ENCODE peak calls at places on chromosomes 4 and X, in four cellular contexts. W is A172, Y is ureter, L is fibroblast of the aortic adventitia. Z is an unnamed sample.

GRCh38 chr4:89242864-89243740 is 64.5 kb downstream of the GPRIN3 start:
- DNase-seq in W (no peak), Y (no peak), L (no peak), Z (no peak)

GRCh38 chr4:7043521-7044414 is 596 bp downstream of the TADA2B start:
- DNase-seq in W (peak), Y (no peak), L (peak), Z (no peak)

GRCh38 chrX:109485470-109486340 is 3.8 kb upstream of the GUCY2F start:
- DNase-seq in W (peak), Y (peak), L (peak), Z (peak)

GRCh38 chr4:156718226-156718625 is 253.4 kb downstream of the PDGFC start:
- DNase-seq in W (no peak), Y (no peak), L (no peak), Z (no peak)

GRCh38 chr4:123465416-123465815 is 68.8 kb downstream of the SPRY1 start:
- DNase-seq in W (no peak), Y (no peak), L (no peak), Z (no peak)

GRCh38 chrX:100687128-100687527 is 43.1 kb downstream of the SRPX2 start:
- DNase-seq in W (no peak), Y (no peak), L (no peak), Z (no peak)

GRCh38 chr4:126223784-126224407 is 909.1 kb downstream of the FAT4 start:
- DNase-seq in W (peak), Y (no peak), L (peak), Z (no peak)

GRCh38 chr4:94216394-94216793 is 8.7 kb downstream of the SMARCAD1 start:
- DNase-seq in W (no peak), Y (no peak), L (no peak), Z (no peak)

GRCh38 chr4:2805712-2806391 is 13.0 kb downstream of the SH3BP2 start:
- DNase-seq in W (peak), Y (peak), L (peak), Z (no peak)

GRCh38 chr4:84441758-84442377 is 57.2 kb downstream of the NKX6-1 start:
- DNase-seq in W (no peak), Y (no peak), L (no peak), Z (no peak)

GRCh38 chr4:24557036-24558022 is 27.0 kb downstream of the DHX15 start:
- DNase-seq in W (peak), Y (no peak), L (peak), Z (no peak)

GRCh38 chr4:8084031-8084660 is 74.5 kb downstream of the ABLIM2 start:
- DNase-seq in W (no peak), Y (no peak), L (no peak), Z (no peak)

GRCh38 chr4:74316397-74316796 is 8.1 kb downstream of the EPGN start:
- DNase-seq in W (no peak), Y (no peak), L (peak), Z (no peak)